ENCODE peak calls at places on chromosome 17, in five cellular contexts. One of them, this sample, is unnamed.
A peak's percentile ranks its signal among the peaks of the same experiment; 100 is the strongest.

GRCh38 chr17:6532441-6532885 is 23.9 kb downstream of the PITPNM3 start:
- DNase-seq in GM23338: no peak
- DNase-seq in lung: no peak
- DNase-seq in mesenchymal stem cell: no peak
- DNase-seq in CD4-positive, alpha-beta memory T cell: no peak
- DNase-seq in this sample: no peak

GRCh38 chr17:34542700-34543336 is 36.6 kb upstream of the TMEM132E start:
- DNase-seq in GM23338: peak; percentile 66
- DNase-seq in lung: no peak
- DNase-seq in mesenchymal stem cell: peak; percentile 15
- DNase-seq in CD4-positive, alpha-beta memory T cell: no peak
- DNase-seq in this sample: no peak

GRCh38 chr17:61205406-61205805 is 194.2 kb upstream of the TBX2 start:
- DNase-seq in GM23338: no peak
- DNase-seq in lung: no peak
- DNase-seq in mesenchymal stem cell: peak; percentile 39
- DNase-seq in CD4-positive, alpha-beta memory T cell: no peak
- DNase-seq in this sample: no peak

GRCh38 chr17:6257339-6257738 is 177.6 kb downstream of the AIPL1 start:
- DNase-seq in GM23338: peak; percentile 64
- DNase-seq in lung: no peak
- DNase-seq in mesenchymal stem cell: peak; percentile 26
- DNase-seq in CD4-positive, alpha-beta memory T cell: no peak
- DNase-seq in this sample: no peak

GRCh38 chr17:4433515-4434031 is at the start of gene SPNS3:
- DNase-seq in GM23338: no peak
- DNase-seq in lung: no peak
- DNase-seq in mesenchymal stem cell: no peak
- DNase-seq in CD4-positive, alpha-beta memory T cell: no peak
- DNase-seq in this sample: no peak

GRCh38 chr17:62098623-62099231 is 33.6 kb upstream of the MED13 start:
- DNase-seq in GM23338: no peak
- DNase-seq in lung: no peak
- DNase-seq in mesenchymal stem cell: no peak
- DNase-seq in CD4-positive, alpha-beta memory T cell: no peak
- DNase-seq in this sample: no peak

GRCh38 chr17:78555741-78556401 is 21.3 kb downstream of the DNAH17 start:
- DNase-seq in GM23338: no peak
- DNase-seq in lung: no peak
- DNase-seq in mesenchymal stem cell: no peak
- DNase-seq in CD4-positive, alpha-beta memory T cell: no peak
- DNase-seq in this sample: no peak

GRCh38 chr17:19780846-19781245 is 32.7 kb upstream of the ALDH3A1 start:
- DNase-seq in GM23338: no peak
- DNase-seq in lung: no peak
- DNase-seq in mesenchymal stem cell: no peak
- DNase-seq in CD4-positive, alpha-beta memory T cell: no peak
- DNase-seq in this sample: no peak

GRCh38 chr17:59825533-59826316 is 67.0 kb downstream of the TUBD1 start:
- DNase-seq in GM23338: no peak
- DNase-seq in lung: no peak
- DNase-seq in mesenchymal stem cell: peak; percentile 97
- DNase-seq in CD4-positive, alpha-beta memory T cell: peak; percentile 65
- DNase-seq in this sample: no peak

GRCh38 chr17:63822537-63822936 is 4.7 kb upstream of the PSMC5 start:
- DNase-seq in GM23338: no peak
- DNase-seq in lung: no peak
- DNase-seq in mesenchymal stem cell: no peak
- DNase-seq in CD4-positive, alpha-beta memory T cell: no peak
- DNase-seq in this sample: no peak

GRCh38 chr17:78343099-78343432 is 16.8 kb downstream of the SOCS3 start:
- DNase-seq in GM23338: peak; percentile 72
- DNase-seq in lung: peak; percentile 72
- DNase-seq in mesenchymal stem cell: peak; percentile 93
- DNase-seq in CD4-positive, alpha-beta memory T cell: peak; percentile 61
- DNase-seq in this sample: peak; percentile 89

GRCh38 chr17:50290074-50290702 is 15.9 kb downstream of the TMEM92 start:
- DNase-seq in GM23338: no peak
- DNase-seq in lung: peak; percentile 85
- DNase-seq in mesenchymal stem cell: peak; percentile 99
- DNase-seq in CD4-positive, alpha-beta memory T cell: no peak
- DNase-seq in this sample: peak; percentile 95

GRCh38 chr17:31552568-31552967 is 161.1 kb downstream of the RAB11FIP4 start:
- DNase-seq in GM23338: no peak
- DNase-seq in lung: no peak
- DNase-seq in mesenchymal stem cell: no peak
- DNase-seq in CD4-positive, alpha-beta memory T cell: no peak
- DNase-seq in this sample: no peak

GRCh38 chr17:31548709-31549108 is 157.2 kb downstream of the RAB11FIP4 start:
- DNase-seq in GM23338: no peak
- DNase-seq in lung: no peak
- DNase-seq in mesenchymal stem cell: no peak
- DNase-seq in CD4-positive, alpha-beta memory T cell: no peak
- DNase-seq in this sample: no peak

GRCh38 chr17:31549525-31550388 is 158.3 kb downstream of the RAB11FIP4 start:
- DNase-seq in GM23338: peak; percentile 85
- DNase-seq in lung: peak; percentile 94
- DNase-seq in mesenchymal stem cell: peak; percentile 91
- DNase-seq in CD4-positive, alpha-beta memory T cell: peak; percentile 85
- DNase-seq in this sample: peak; percentile 95

GRCh38 chr17:31549121-31549524 is 157.6 kb downstream of the RAB11FIP4 start:
- DNase-seq in GM23338: no peak
- DNase-seq in lung: no peak
- DNase-seq in mesenchymal stem cell: peak; percentile 37
- DNase-seq in CD4-positive, alpha-beta memory T cell: no peak
- DNase-seq in this sample: no peak

GRCh38 chr17:31550389-31551056 is 159.0 kb downstream of the RAB11FIP4 start:
- DNase-seq in GM23338: no peak
- DNase-seq in lung: no peak
- DNase-seq in mesenchymal stem cell: peak; percentile 56
- DNase-seq in CD4-positive, alpha-beta memory T cell: no peak
- DNase-seq in this sample: no peak
- H3K27ac ChIP-seq in GM23338: no peak overlapping the region
- H3K27ac ChIP-seq in lung: peak overlapping the region; percentile 50
- H3K27ac ChIP-seq in mesenchymal stem cell: no peak overlapping the region
- H3K27ac ChIP-seq in CD4-positive, alpha-beta memory T cell: peak overlapping the region; percentile 62
- H3K27ac ChIP-seq in this sample: peak overlapping the region; percentile 96

GRCh38 chr17:73257516-73257915 is 4.2 kb downstream of the CPSF4L start:
- DNase-seq in GM23338: no peak
- DNase-seq in lung: no peak
- DNase-seq in mesenchymal stem cell: no peak
- DNase-seq in CD4-positive, alpha-beta memory T cell: no peak
- DNase-seq in this sample: no peak

GRCh38 chr17:73261952-73262675 is 434 bp upstream of the CPSF4L start:
- DNase-seq in GM23338: peak; percentile 53
- DNase-seq in lung: no peak
- DNase-seq in mesenchymal stem cell: no peak
- DNase-seq in CD4-positive, alpha-beta memory T cell: no peak
- DNase-seq in this sample: no peak

GRCh38 chr17:73265646-73266640 is 4.3 kb upstream of the CPSF4L start:
- DNase-seq in GM23338: no peak
- DNase-seq in lung: no peak
- DNase-seq in mesenchymal stem cell: no peak
- DNase-seq in CD4-positive, alpha-beta memory T cell: no peak
- DNase-seq in this sample: no peak

GRCh38 chr17:73262676-73263642 is 1.3 kb upstream of the CPSF4L start:
- DNase-seq in GM23338: peak; percentile 54
- DNase-seq in lung: no peak
- DNase-seq in mesenchymal stem cell: no peak
- DNase-seq in CD4-positive, alpha-beta memory T cell: no peak
- DNase-seq in this sample: no peak

GRCh38 chr17:73261617-73261951 is at the start of gene CPSF4L:
- DNase-seq in GM23338: no peak
- DNase-seq in lung: no peak
- DNase-seq in mesenchymal stem cell: no peak
- DNase-seq in CD4-positive, alpha-beta memory T cell: no peak
- DNase-seq in this sample: no peak
- H3K27ac ChIP-seq in GM23338: peak within 1 kb of the TSS; percentile 32
- H3K27ac ChIP-seq in lung: no peak within 1 kb of the TSS
- H3K27ac ChIP-seq in mesenchymal stem cell: no peak within 1 kb of the TSS
- H3K27ac ChIP-seq in CD4-positive, alpha-beta memory T cell: no peak within 1 kb of the TSS
- H3K27ac ChIP-seq in this sample: no peak within 1 kb of the TSS

DNA sequence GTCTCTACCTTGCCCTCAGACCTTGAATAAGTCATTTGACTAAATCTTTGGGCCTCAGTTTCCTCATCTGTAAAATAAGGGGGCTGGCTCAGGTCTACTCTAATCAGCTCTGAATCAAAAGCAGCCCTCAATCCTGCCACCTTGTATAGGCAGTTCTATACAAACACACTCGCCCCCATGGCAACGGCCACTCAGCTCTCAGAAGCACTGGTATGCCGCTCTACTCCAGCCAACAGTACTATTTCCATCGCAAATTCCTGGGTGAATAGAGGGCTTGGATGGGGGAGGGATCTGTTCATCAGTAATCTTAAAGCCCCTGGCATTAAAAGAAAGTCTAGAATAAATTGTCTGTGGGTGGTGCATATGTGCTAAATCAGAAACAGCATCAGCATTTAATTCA is 21.2 kb upstream of the TAOK1 start:
- DNase-seq in GM23338: peak; percentile 87
- DNase-seq in lung: peak; percentile 29
- DNase-seq in mesenchymal stem cell: no peak
- DNase-seq in CD4-positive, alpha-beta memory T cell: no peak
- DNase-seq in this sample: no peak
- H3K27ac ChIP-seq in GM23338: peak overlapping the region; percentile 21
- H3K27ac ChIP-seq in lung: no peak overlapping the region
- H3K27ac ChIP-seq in mesenchymal stem cell: no peak overlapping the region
- H3K27ac ChIP-seq in CD4-positive, alpha-beta memory T cell: no peak overlapping the region
- H3K27ac ChIP-seq in this sample: no peak overlapping the region

GRCh38 chr17:27575912-27576252 is 55.1 kb upstream of the LGALS9 start:
- DNase-seq in GM23338: no peak
- DNase-seq in lung: no peak
- DNase-seq in mesenchymal stem cell: peak; percentile 5
- DNase-seq in CD4-positive, alpha-beta memory T cell: no peak
- DNase-seq in this sample: no peak

GRCh38 chr17:27578718-27579085 is 52.3 kb upstream of the LGALS9 start:
- DNase-seq in GM23338: no peak
- DNase-seq in lung: no peak
- DNase-seq in mesenchymal stem cell: peak; percentile 62
- DNase-seq in CD4-positive, alpha-beta memory T cell: no peak
- DNase-seq in this sample: no peak

GRCh38 chr17:27577884-27578717 is 52.9 kb upstream of the LGALS9 start:
- DNase-seq in GM23338: no peak
- DNase-seq in lung: no peak
- DNase-seq in mesenchymal stem cell: peak; percentile 89
- DNase-seq in CD4-positive, alpha-beta memory T cell: no peak
- DNase-seq in this sample: peak; percentile 78

GRCh38 chr17:27576429-27577123 is 54.4 kb upstream of the LGALS9 start:
- DNase-seq in GM23338: no peak
- DNase-seq in lung: no peak
- DNase-seq in mesenchymal stem cell: peak; percentile 61
- DNase-seq in CD4-positive, alpha-beta memory T cell: no peak
- DNase-seq in this sample: no peak

GRCh38 chr17:27577124-27577761 is 53.7 kb upstream of the LGALS9 start:
- DNase-seq in GM23338: no peak
- DNase-seq in lung: no peak
- DNase-seq in mesenchymal stem cell: peak; percentile 74
- DNase-seq in CD4-positive, alpha-beta memory T cell: no peak
- DNase-seq in this sample: no peak
- H3K27ac ChIP-seq in GM23338: no peak overlapping the region
- H3K27ac ChIP-seq in lung: peak overlapping the region; percentile 82
- H3K27ac ChIP-seq in mesenchymal stem cell: peak overlapping the region; percentile 24
- H3K27ac ChIP-seq in CD4-positive, alpha-beta memory T cell: no peak overlapping the region
- H3K27ac ChIP-seq in this sample: peak overlapping the region; percentile 76

GRCh38 chr17:80992948-80993624 is 1.4 kb downstream of the CHMP6 start:
- DNase-seq in GM23338: no peak
- DNase-seq in lung: no peak
- DNase-seq in mesenchymal stem cell: no peak
- DNase-seq in CD4-positive, alpha-beta memory T cell: no peak
- DNase-seq in this sample: no peak

GRCh38 chr17:80989586-80989913 is 2.1 kb upstream of the CHMP6 start:
- DNase-seq in GM23338: no peak
- DNase-seq in lung: no peak
- DNase-seq in mesenchymal stem cell: no peak
- DNase-seq in CD4-positive, alpha-beta memory T cell: no peak
- DNase-seq in this sample: no peak

GRCh38 chr17:80990921-80991644 is 558 bp upstream of the CHMP6 start:
- DNase-seq in GM23338: no peak
- DNase-seq in lung: no peak
- DNase-seq in mesenchymal stem cell: no peak
- DNase-seq in CD4-positive, alpha-beta memory T cell: no peak
- DNase-seq in this sample: no peak

GRCh38 chr17:80992077-80992947 is 671 bp downstream of the CHMP6 start:
- DNase-seq in GM23338: peak; percentile 57
- DNase-seq in lung: no peak
- DNase-seq in mesenchymal stem cell: peak; percentile 26
- DNase-seq in CD4-positive, alpha-beta memory T cell: no peak
- DNase-seq in this sample: no peak

DNA sequence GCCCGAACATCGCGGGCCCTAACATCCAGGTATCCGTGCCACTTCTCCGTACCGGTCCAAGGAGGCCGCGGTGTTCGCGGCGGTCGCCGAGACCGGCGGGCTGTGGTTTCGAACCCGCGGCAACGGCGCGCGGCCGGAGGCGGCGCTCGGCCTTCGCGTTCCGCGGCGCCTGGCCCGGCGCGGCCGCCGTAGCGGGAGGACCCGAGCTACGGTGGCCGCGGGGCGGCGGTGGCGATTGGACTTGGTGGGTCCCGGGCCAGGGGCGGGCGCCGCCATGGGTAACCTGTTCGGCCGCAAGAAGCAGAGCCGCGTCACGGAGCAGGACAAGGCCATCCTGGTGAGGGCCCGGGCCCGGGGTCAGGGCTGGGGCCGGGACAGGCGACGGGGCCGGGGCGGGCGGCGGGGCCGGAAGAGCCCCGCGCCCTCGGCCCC is at the start of gene CHMP6:
- DNase-seq in GM23338: peak; percentile 82
- DNase-seq in lung: peak; percentile 71
- DNase-seq in mesenchymal stem cell: peak; percentile 75
- DNase-seq in CD4-positive, alpha-beta memory T cell: peak; percentile 69
- DNase-seq in this sample: no peak
- H3K27ac ChIP-seq in GM23338: no peak within 1 kb of the TSS
- H3K27ac ChIP-seq in lung: no peak within 1 kb of the TSS
- H3K27ac ChIP-seq in mesenchymal stem cell: no peak within 1 kb of the TSS
- H3K27ac ChIP-seq in CD4-positive, alpha-beta memory T cell: peak within 1 kb of the TSS; percentile 70
- H3K27ac ChIP-seq in this sample: peak within 1 kb of the TSS; percentile 63

This sample was measured in right atrium auricular region.